ENCODE peak calls at places on chromosomes 12 and 14, in four cellular contexts. One of them, this sample, is unnamed.

GRCh38 chr12:17358850-17359249 is 731.1 kb downstream of the RERGL start:
- DNase-seq in PC-3: no peak
- DNase-seq in hepatocyte: no peak
- DNase-seq in GM23248: no peak
- DNase-seq in this sample: peak

GRCh38 chr14:78950654-78951053 is 780.5 kb downstream of the NRXN3 start:
- DNase-seq in PC-3: peak
- DNase-seq in hepatocyte: peak
- DNase-seq in GM23248: peak
- DNase-seq in this sample: no peak

GRCh38 chr14:100341301-100342031 is 18.3 kb downstream of the SLC25A47 start:
- DNase-seq in PC-3: peak
- DNase-seq in hepatocyte: peak
- DNase-seq in GM23248: peak
- DNase-seq in this sample: no peak

GRCh38 chr12:103858953-103859601 is 18.0 kb upstream of the NT5DC3 start:
- DNase-seq in PC-3: peak
- DNase-seq in hepatocyte: peak
- DNase-seq in GM23248: peak
- DNase-seq in this sample: no peak

GRCh38 chr14:61644834-61645233 is 50.5 kb upstream of the HIF1A start:
- DNase-seq in PC-3: peak
- DNase-seq in hepatocyte: no peak
- DNase-seq in GM23248: peak
- DNase-seq in this sample: peak

GRCh38 chr12:5996459-5996858 is 51.4 kb upstream of the ANO2 start:
- DNase-seq in PC-3: no peak
- DNase-seq in hepatocyte: no peak
- DNase-seq in GM23248: peak
- DNase-seq in this sample: no peak

GRCh38 chr14:99174081-99174851 is 97.7 kb downstream of the BCL11B start:
- DNase-seq in PC-3: no peak
- DNase-seq in hepatocyte: no peak
- DNase-seq in GM23248: no peak
- DNase-seq in this sample: peak

GRCh38 chr12:90024261-90024660 is 315.6 kb upstream of the ATP2B1 start:
- DNase-seq in PC-3: peak
- DNase-seq in hepatocyte: no peak
- DNase-seq in GM23248: peak
- DNase-seq in this sample: no peak

GRCh38 chr12:22722779-22723178 is 97.8 kb downstream of the ETNK1 start:
- DNase-seq in PC-3: no peak
- DNase-seq in hepatocyte: no peak
- DNase-seq in GM23248: no peak
- DNase-seq in this sample: no peak

GRCh38 chr14:73755434-73756014 is 41.3 kb upstream of the PNMA1 start:
- DNase-seq in PC-3: no peak
- DNase-seq in hepatocyte: no peak
- DNase-seq in GM23248: peak
- DNase-seq in this sample: no peak

GRCh38 chr12:131103614-131104463 is 150.1 kb downstream of the ADGRD1 start:
- DNase-seq in PC-3: no peak
- DNase-seq in hepatocyte: no peak
- DNase-seq in GM23248: no peak
- DNase-seq in this sample: no peak

GRCh38 chr12:16417058-16417457 is 69.6 kb downstream of the MGST1 start:
- DNase-seq in PC-3: no peak
- DNase-seq in hepatocyte: no peak
- DNase-seq in GM23248: no peak
- DNase-seq in this sample: peak

GRCh38 chr12:7091171-7091570 is 1.1 kb downstream of the C1R start:
- DNase-seq in PC-3: no peak
- DNase-seq in hepatocyte: no peak
- DNase-seq in GM23248: no peak
- DNase-seq in this sample: no peak

GRCh38 chr12:7092986-7093460 is 778 bp upstream of the C1R start:
- DNase-seq in PC-3: no peak
- DNase-seq in hepatocyte: no peak
- DNase-seq in GM23248: no peak
- DNase-seq in this sample: no peak

GRCh38 chr12:7093486-7093885 is 1.2 kb upstream of the C1R start:
- DNase-seq in PC-3: no peak
- DNase-seq in hepatocyte: no peak
- DNase-seq in GM23248: peak
- DNase-seq in this sample: no peak

GRCh38 chr12:7091660-7092228 is 501 bp downstream of the C1R start:
- DNase-seq in PC-3: no peak
- DNase-seq in hepatocyte: no peak
- DNase-seq in GM23248: peak
- DNase-seq in this sample: peak

DNA sequence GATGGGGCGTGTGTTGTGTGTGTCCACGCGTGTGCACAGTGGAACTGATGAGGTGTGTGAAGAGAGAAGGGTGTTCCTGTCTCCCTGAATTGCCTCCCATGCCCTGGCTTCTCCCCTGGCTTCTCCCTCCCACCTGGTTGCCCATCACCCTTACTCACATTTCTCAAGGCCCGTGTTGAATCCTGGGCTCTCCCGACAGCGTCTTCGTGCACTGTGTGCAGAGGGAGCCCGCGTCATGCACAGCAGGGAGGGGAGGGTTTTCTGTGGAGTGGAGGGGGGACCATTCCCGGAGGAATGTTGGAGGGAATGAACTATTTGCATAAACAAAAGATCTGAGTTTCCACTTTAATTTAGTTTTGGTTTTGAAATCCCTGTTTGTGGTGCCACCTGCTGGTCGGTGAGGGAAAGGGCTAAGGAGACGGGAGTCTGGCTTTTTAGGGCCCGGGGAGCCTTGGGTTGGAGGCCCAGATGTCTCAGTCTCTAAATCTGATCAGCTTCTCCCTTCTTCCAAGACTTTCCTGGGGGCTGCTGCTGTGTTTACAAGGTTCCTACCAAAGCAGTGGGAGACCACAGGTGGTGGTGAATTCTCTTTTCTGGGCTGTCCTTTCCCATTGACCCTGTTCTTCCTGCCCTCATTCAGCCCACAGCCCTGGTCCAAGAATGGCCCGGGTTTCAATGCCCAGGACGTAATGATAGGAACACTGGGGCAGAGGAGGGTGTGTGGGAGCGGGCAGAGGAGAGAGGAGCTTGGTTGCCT is at the start of gene C1R:
- DNase-seq in PC-3: peak
- DNase-seq in hepatocyte: peak
- DNase-seq in GM23248: peak
- DNase-seq in this sample: peak
- TF ChIP-seq EZH2phosphoT487 in PC-3: no peak
- TF ChIP-seq EZH2phosphoT487 in hepatocyte: no peak
- TF ChIP-seq EZH2phosphoT487 in GM23248: no peak
- TF ChIP-seq EZH2phosphoT487 in this sample: no peak

DNA sequence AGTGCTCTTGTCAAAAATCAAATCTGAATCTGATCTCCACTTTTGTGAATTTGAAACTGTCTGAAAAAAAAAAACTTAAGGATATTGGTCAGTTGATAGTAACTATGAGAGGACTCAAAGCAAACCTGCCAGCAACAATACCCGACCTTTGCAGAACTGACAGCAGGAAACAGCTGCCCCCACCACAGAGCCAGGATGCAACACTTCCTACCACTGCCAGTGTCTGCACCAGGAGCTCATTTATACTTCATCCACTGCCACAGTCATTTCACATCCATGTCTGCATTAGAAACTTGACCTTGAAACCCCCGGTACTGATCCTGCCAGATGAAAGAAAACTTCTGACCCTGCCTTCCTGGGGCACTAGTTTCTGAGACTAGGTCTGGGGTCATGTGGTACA is 27.4 kb upstream of the RXYLT1 start:
- DNase-seq in PC-3: no peak
- DNase-seq in hepatocyte: no peak
- DNase-seq in GM23248: no peak
- DNase-seq in this sample: no peak
- H3K27ac ChIP-seq in PC-3: no peak
- H3K27ac ChIP-seq in hepatocyte: no peak
- H3K27ac ChIP-seq in GM23248: no peak
- H3K27ac ChIP-seq in this sample: no peak

GRCh38 chr12:30824311-30824710 is 69.6 kb upstream of the CAPRIN2 start:
- DNase-seq in PC-3: no peak
- DNase-seq in hepatocyte: no peak
- DNase-seq in GM23248: no peak
- DNase-seq in this sample: no peak

GRCh38 chr12:30820406-30820946 is 65.7 kb upstream of the CAPRIN2 start:
- DNase-seq in PC-3: no peak
- DNase-seq in hepatocyte: no peak
- DNase-seq in GM23248: no peak
- DNase-seq in this sample: no peak

GRCh38 chr12:30823140-30823669 is 68.5 kb upstream of the CAPRIN2 start:
- DNase-seq in PC-3: no peak
- DNase-seq in hepatocyte: peak
- DNase-seq in GM23248: peak
- DNase-seq in this sample: peak

GRCh38 chr12:30823764-30824163 is 69.0 kb upstream of the CAPRIN2 start:
- DNase-seq in PC-3: no peak
- DNase-seq in hepatocyte: no peak
- DNase-seq in GM23248: no peak
- DNase-seq in this sample: peak

DNA sequence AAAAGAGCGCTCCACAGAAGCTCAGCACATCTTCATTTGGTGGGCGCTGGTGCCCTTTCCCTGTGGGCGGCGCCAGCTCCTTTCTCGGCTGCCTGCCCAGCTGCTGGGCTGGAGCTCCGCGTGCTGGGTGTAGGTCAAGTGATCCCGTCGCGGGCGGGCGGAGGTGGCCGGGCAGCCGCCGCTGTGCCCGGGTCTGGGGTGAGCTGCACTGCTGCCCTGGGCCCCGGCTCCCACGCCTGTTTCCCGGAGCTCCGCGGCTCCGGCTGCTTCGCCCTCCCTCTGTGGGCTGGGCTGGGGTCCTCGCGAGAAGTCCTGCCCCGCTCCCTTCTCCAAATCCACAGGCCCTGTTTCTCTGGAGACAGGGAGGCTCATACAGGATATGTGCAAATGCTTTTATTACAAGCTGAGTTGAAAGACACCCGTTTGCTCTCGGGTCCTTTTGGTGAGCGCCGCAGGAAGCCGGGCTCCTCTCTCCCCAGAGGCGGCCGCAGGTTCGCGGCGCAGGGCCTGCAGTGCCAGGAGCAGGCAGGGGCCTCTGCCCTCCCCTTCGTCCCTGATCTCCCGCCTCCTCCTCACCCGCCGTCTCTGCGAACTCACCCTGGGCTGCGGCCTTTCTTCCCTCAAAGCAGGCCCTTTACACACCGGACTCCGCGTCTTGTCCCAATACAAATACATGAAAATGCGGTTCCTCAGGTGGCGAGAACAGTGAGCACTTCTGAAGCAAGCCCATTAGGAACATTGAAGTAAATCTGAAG is 67.8 kb upstream of the CAPRIN2 start:
- DNase-seq in PC-3: no peak
- DNase-seq in hepatocyte: peak
- DNase-seq in GM23248: peak
- DNase-seq in this sample: peak
- H3K4me2 ChIP-seq in PC-3: peak
- H3K4me2 ChIP-seq in hepatocyte: peak
- H3K4me2 ChIP-seq in GM23248: peak
- H3K4me2 ChIP-seq in this sample: peak

GRCh38 chr12:7130791-7131501 is 775 bp downstream of the CLSTN3 start:
- DNase-seq in PC-3: peak
- DNase-seq in hepatocyte: peak
- DNase-seq in GM23248: peak
- DNase-seq in this sample: peak
- TF ChIP-seq EZH2phosphoT487 in PC-3: no peak
- TF ChIP-seq EZH2phosphoT487 in hepatocyte: no peak
- TF ChIP-seq EZH2phosphoT487 in GM23248: no peak
- TF ChIP-seq EZH2phosphoT487 in this sample: no peak

DNA sequence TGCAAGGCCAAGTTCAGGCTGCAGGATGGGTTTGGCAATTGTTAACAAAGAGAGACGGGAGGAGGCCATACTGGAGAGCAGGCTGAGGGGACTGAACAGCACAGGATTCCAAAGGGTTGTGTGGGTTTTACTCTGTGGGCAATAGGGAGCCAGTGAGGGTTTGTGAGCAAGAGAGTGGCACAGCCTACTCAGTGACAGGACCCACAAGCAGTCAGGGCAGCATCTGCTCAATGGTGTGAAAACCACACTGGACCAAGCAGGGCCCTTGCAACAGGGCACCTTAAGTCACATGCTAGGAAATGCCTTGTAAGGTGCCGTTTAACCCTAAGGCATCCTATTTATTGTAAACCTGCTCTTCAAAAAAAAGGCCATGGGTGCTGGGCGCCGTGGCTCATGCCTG is 22.0 kb downstream of the SYNE3 start:
- DNase-seq in PC-3: no peak
- DNase-seq in hepatocyte: no peak
- DNase-seq in GM23248: no peak
- DNase-seq in this sample: no peak
- H3K27ac ChIP-seq in PC-3: no peak
- H3K27ac ChIP-seq in hepatocyte: no peak
- H3K27ac ChIP-seq in GM23248: no peak
- H3K27ac ChIP-seq in this sample: no peak

GRCh38 chr12:94716339-94716738 is 66.0 kb upstream of the TMCC3 start:
- DNase-seq in PC-3: no peak
- DNase-seq in hepatocyte: no peak
- DNase-seq in GM23248: no peak
- DNase-seq in this sample: no peak

GRCh38 chr12:94717112-94717511 is 66.8 kb upstream of the TMCC3 start:
- DNase-seq in PC-3: no peak
- DNase-seq in hepatocyte: no peak
- DNase-seq in GM23248: no peak
- DNase-seq in this sample: peak

GRCh38 chr12:94718114-94718513 is 67.8 kb upstream of the TMCC3 start:
- DNase-seq in PC-3: peak
- DNase-seq in hepatocyte: no peak
- DNase-seq in GM23248: no peak
- DNase-seq in this sample: peak

GRCh38 chr12:94714378-94714777 is 64.0 kb upstream of the TMCC3 start:
- DNase-seq in PC-3: peak
- DNase-seq in hepatocyte: no peak
- DNase-seq in GM23248: peak
- DNase-seq in this sample: no peak

GRCh38 chr12:94717656-94718055 is 67.3 kb upstream of the TMCC3 start:
- DNase-seq in PC-3: peak
- DNase-seq in hepatocyte: no peak
- DNase-seq in GM23248: no peak
- DNase-seq in this sample: no peak
- H3K4me2 ChIP-seq in PC-3: peak
- H3K4me2 ChIP-seq in hepatocyte: no peak
- H3K4me2 ChIP-seq in GM23248: no peak
- H3K4me2 ChIP-seq in this sample: no peak

GRCh38 chr12:124992874-124993567 is 424 bp upstream of the BRI3BP start:
- DNase-seq in PC-3: peak
- DNase-seq in hepatocyte: peak
- DNase-seq in GM23248: peak
- DNase-seq in this sample: peak
- TF ChIP-seq EZH2phosphoT487 in PC-3: no peak
- TF ChIP-seq EZH2phosphoT487 in hepatocyte: no peak
- TF ChIP-seq EZH2phosphoT487 in GM23248: no peak
- TF ChIP-seq EZH2phosphoT487 in this sample: no peak

This sample was measured in GM23338.